ENCODE peak calls at places on chromosomes 16 and 17, in seven cellular contexts. D is cardiac muscle cell, P is pancreas, C is BE2C, M is heart right ventricle, V is IMR-90, S is Peyer's patch. H is an unnamed sample.

GRCh38 chr17:28584434-28584833 is 7.7 kb upstream of the ALDOC start:
- DNase-seq in S (no peak), C (no peak), P (no peak), V (no peak), D (no peak), M (no peak), H (no peak)

GRCh38 chr16:12704492-12705111 is 99.1 kb downstream of the CPPED1 start:
- DNase-seq in M (no peak), D (no peak), P (no peak), V (no peak), S (no peak), C (no peak), H (no peak)

GRCh38 chr17:75490173-75490743 is 25.1 kb downstream of the CASKIN2 start:
- DNase-seq in V (no peak), D (no peak), S (peak; percentile 79), P (peak; percentile 60), M (peak; percentile 19), C (no peak), H (no peak)

GRCh38 chr16:29687755-29688154 is 8.8 kb downstream of the QPRT start:
- DNase-seq in S (no peak), D (no peak), C (no peak), P (no peak), V (no peak), M (no peak), H (no peak)

GRCh38 chr16:86894168-86894567 is 315.8 kb downstream of the FOXL1 start:
- DNase-seq in P (no peak), M (no peak), V (no peak), S (no peak), C (no peak), D (no peak), H (peak; percentile 18)

GRCh38 chr16:76970087-76970744 is 220.8 kb upstream of the MON1B start:
- DNase-seq in D (peak; percentile 22), M (no peak), V (no peak), S (no peak), C (no peak), P (no peak), H (no peak)

GRCh38 chr16:1632638-1632970 is 20.4 kb downstream of the CRAMP1 start:
- DNase-seq in P (no peak), M (no peak), S (no peak), D (no peak), V (no peak), C (no peak), H (no peak)

GRCh38 chr17:9151091-9151490 is 129.8 kb downstream of the NTN1 start:
- DNase-seq in C (no peak), M (no peak), D (no peak), S (no peak), P (no peak), V (no peak), H (no peak)

GRCh38 chr16:47150067-47150466 is 6.3 kb upstream of the NETO2 start:
- DNase-seq in D (no peak), P (no peak), S (no peak), M (no peak), C (no peak), V (no peak), H (no peak)

GRCh38 chr16:55668337-55669281 is 12.8 kb downstream of the SLC6A2 start:
- DNase-seq in M (no peak), C (no peak), V (peak; percentile 5), P (no peak), S (no peak), D (peak; percentile 15), H (no peak)

GRCh38 chr17:15456486-15456885 is 10.9 kb downstream of the CDRT4 start:
- DNase-seq in S (no peak), C (no peak), P (no peak), M (no peak), D (no peak), V (no peak), H (no peak)

GRCh38 chr17:71975331-71975801 is 145.5 kb upstream of the SOX9 start:
- DNase-seq in D (peak; percentile 67), V (peak; percentile 42), C (no peak), M (peak; percentile 58), P (no peak), S (peak; percentile 47), H (peak; percentile 83)

GRCh38 chr16:11994187-11995119 is 17.9 kb downstream of the SNX29 start:
- DNase-seq in M (no peak), P (no peak), C (no peak), S (peak; percentile 56), D (no peak), V (peak; percentile 28), H (peak; percentile 83)

GRCh38 chr17:77396610-77397009 is 255.8 kb downstream of the SEC14L1 start:
- DNase-seq in C (no peak), M (no peak), P (no peak), V (no peak), S (no peak), D (no peak), H (no peak)
- H3K4me1 ChIP-seq in C (peaks cover 26% of the 10 kb centered on the region), M (peaks cover 72% of the 10 kb centered on the region), P (peaks cover 34% of the 10 kb centered on the region), V (peaks cover 39% of the 10 kb centered on the region), S (peaks cover 17% of the 10 kb centered on the region), D (peaks cover 20% of the 10 kb centered on the region), H (no peaks in the 10 kb centered on the region)

DNA sequence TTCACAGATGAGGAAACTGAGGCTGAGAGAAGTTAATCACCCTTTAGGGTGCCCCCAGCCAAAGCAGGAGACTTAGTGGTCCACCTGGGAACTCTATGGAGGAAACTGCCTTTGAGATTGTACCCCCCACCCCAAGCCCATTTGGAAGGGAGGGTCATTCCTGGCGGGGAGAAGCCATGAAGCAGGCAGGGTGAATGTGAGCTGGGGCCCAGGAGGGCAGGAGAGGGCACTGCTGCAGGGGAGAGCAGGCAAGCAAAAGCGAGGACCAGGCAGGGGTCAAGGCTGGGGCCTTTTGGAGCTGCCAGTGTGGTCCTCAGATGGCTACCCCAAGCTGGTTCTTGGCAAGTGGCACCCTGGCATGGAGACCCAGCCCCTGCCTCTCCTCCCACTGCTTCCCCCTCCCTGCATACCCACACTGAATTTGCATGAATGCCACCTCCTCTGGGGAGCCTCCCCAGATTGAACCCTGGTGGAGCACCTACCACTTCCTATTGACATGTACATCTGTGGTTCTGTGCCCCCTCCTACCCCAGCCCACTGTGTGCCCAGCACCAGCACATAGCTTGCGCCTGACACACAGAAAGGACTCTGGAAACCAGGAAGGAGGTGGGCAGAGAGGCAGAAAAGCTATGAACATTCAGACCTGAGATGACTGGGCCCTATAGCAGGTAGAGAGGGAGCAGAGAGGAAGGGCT is 977 bp upstream of the TMC6 start:
- DNase-seq in V (no peak), D (no peak), P (no peak), S (peak; percentile 79), C (no peak), M (peak; percentile 13), H (no peak)
- H3K4me3 ChIP-seq in V (no peak overlapping the region), D (no peak overlapping the region), P (no peak overlapping the region), S (no peak overlapping the region), C (peak overlapping the region; percentile 69), M (no peak overlapping the region), H (no peak overlapping the region)

DNA sequence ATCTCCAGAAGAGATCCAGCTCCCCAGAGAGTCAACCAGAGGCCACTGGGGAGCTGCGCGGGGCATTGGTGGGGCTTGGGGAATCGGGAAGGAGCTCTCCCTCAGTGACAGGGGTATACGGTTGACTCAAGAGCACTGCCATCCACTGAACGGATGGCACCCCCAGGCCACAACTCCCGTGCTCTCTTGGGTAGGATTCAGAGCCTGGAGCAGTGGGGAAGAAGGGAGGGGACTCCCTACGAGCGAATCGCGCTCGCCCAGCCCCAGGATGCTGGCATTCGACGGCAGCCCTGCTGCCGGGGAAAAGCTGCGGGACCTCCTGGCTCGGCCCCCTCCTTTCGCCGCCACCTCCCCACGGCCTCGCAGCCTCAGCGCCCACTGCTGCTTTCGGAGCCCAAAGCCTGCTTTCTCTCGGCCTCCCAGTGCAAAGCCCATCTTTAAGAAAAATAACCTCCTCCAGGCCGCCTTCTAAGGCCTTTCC is 532 bp upstream of the TPPP3 start:
- DNase-seq in P (no peak), C (no peak), V (no peak), M (no peak), S (peak; percentile 31), D (no peak), H (peak; percentile 74)
- H3K4me1 ChIP-seq in P (peaks cover 15% of the 10 kb centered on the region), C (peaks cover 32% of the 10 kb centered on the region), V (peaks cover 16% of the 10 kb centered on the region), M (peaks cover 72% of the 10 kb centered on the region), S (peaks cover 10% of the 10 kb centered on the region), D (peaks cover 14% of the 10 kb centered on the region), H (no peaks in the 10 kb centered on the region)

DNA sequence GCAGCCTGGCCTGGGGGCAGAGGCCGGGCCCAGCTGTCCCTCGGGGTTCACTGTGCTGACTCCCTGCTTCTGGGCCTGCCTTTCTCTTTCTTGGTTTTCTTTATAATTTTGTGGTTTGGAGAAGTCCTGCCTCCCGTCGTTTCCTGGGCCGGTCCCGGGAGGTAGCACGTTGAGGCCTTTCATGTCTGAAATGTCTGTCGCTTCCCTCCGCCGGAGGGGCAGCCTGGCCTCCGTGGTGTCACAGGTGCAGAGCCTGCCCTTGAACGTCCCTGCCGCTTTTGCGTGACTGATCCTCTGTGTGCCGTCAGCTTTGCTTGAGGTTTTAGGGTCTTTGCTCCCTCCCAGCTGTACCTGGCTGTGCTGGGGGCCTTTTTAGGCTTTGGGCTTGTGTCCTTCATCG is 23.7 kb downstream of the FLYWCH1 start:
- DNase-seq in V (no peak), P (no peak), C (no peak), M (no peak), D (no peak), S (no peak), H (no peak)
- H3K4me3 ChIP-seq in V (no peak overlapping the region), P (no peak overlapping the region), C (no peak overlapping the region), M (no peak overlapping the region), D (no peak overlapping the region), S (no peak overlapping the region), H (no peak overlapping the region)

DNA sequence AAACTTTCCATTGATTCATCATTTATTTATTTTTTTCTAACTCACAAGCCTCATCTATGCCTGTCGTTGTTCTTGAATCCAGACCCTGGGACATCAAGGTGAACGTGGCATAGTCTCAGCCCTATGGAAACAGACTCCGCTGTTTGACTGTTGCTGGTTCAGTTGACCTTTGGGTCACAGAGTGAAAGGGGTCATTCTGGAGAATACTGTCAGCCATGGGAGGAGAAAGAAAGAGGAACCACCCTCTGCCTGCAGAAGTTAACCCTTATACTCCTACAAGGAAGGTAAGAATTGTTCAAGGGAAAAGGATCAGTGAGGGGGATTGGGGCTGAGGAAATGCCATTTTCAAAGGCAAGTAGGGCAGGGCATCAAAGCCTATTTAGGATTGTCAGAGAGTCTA is 387.6 kb upstream of the MAF start:
- DNase-seq in C (no peak), V (no peak), P (no peak), M (no peak), D (no peak), S (no peak), H (no peak)
- H3K4me1 ChIP-seq in C (no peaks in the 10 kb centered on the region), V (no peaks in the 10 kb centered on the region), P (no peaks in the 10 kb centered on the region), M (no peaks in the 10 kb centered on the region), D (no peaks in the 10 kb centered on the region), S (no peaks in the 10 kb centered on the region), H (no peaks in the 10 kb centered on the region)

H was measured in aorta.